ENCODE peak calls at places on chromosome 1, in eight cellular contexts. One of them, this sample, is unnamed.

GRCh38 chr1:91596474-91596873 is 95.8 kb downstream of the CDC7 start:
- DNase-seq in mesendoderm: no peak
- DNase-seq in IMR-90: peak
- DNase-seq in Karpas-422: no peak
- DNase-seq in fibroblast of lung: no peak
- DNase-seq in endothelial cell of umbilical vein: no peak
- DNase-seq in H1: no peak
- DNase-seq in GM23248: peak
- DNase-seq in this sample: no peak

GRCh38 chr1:181541458-181541857 is 58.1 kb downstream of the CACNA1E start:
- DNase-seq in mesendoderm: no peak
- DNase-seq in endothelial cell of umbilical vein: no peak
- DNase-seq in fibroblast of lung: no peak
- DNase-seq in Karpas-422: no peak
- DNase-seq in H1: no peak
- DNase-seq in IMR-90: no peak
- DNase-seq in GM23248: no peak
- DNase-seq in this sample: no peak

GRCh38 chr1:114345930-114346479 is 165.0 kb downstream of the TRIM33 start:
- DNase-seq in H1: no peak
- DNase-seq in fibroblast of lung: peak
- DNase-seq in Karpas-422: no peak
- DNase-seq in mesendoderm: peak
- DNase-seq in GM23248: peak
- DNase-seq in IMR-90: no peak
- DNase-seq in endothelial cell of umbilical vein: peak
- DNase-seq in this sample: no peak

GRCh38 chr1:108848802-108849201 is 8.1 kb downstream of the AKNAD1 start:
- DNase-seq in IMR-90: no peak
- DNase-seq in GM23248: no peak
- DNase-seq in H1: no peak
- DNase-seq in fibroblast of lung: no peak
- DNase-seq in mesendoderm: no peak
- DNase-seq in Karpas-422: no peak
- DNase-seq in endothelial cell of umbilical vein: no peak
- DNase-seq in this sample: no peak

GRCh38 chr1:206050655-206051235 is 2.2 kb upstream of the RHEX start:
- DNase-seq in Karpas-422: peak
- DNase-seq in mesendoderm: no peak
- DNase-seq in H1: no peak
- DNase-seq in GM23248: no peak
- DNase-seq in fibroblast of lung: peak
- DNase-seq in endothelial cell of umbilical vein: no peak
- DNase-seq in IMR-90: peak
- DNase-seq in this sample: no peak

GRCh38 chr1:27868556-27868931 is 3.8 kb upstream of the THEMIS2 start:
- DNase-seq in Karpas-422: no peak
- DNase-seq in H1: no peak
- DNase-seq in fibroblast of lung: no peak
- DNase-seq in mesendoderm: no peak
- DNase-seq in endothelial cell of umbilical vein: no peak
- DNase-seq in IMR-90: no peak
- DNase-seq in GM23248: no peak
- DNase-seq in this sample: no peak

GRCh38 chr1:98315309-98315708 is 346.2 kb upstream of the SNX7 start:
- DNase-seq in fibroblast of lung: peak
- DNase-seq in H1: no peak
- DNase-seq in IMR-90: peak
- DNase-seq in mesendoderm: no peak
- DNase-seq in endothelial cell of umbilical vein: peak
- DNase-seq in Karpas-422: no peak
- DNase-seq in GM23248: peak
- DNase-seq in this sample: peak

GRCh38 chr1:8211620-8212442 is 106.1 kb upstream of the SLC45A1 start:
- DNase-seq in IMR-90: peak
- DNase-seq in fibroblast of lung: peak
- DNase-seq in H1: no peak
- DNase-seq in GM23248: peak
- DNase-seq in Karpas-422: no peak
- DNase-seq in mesendoderm: peak
- DNase-seq in endothelial cell of umbilical vein: peak
- DNase-seq in this sample: peak

GRCh38 chr1:158289722-158290570 is at the start of gene CD1C:
- DNase-seq in IMR-90: no peak
- DNase-seq in endothelial cell of umbilical vein: no peak
- DNase-seq in Karpas-422: peak
- DNase-seq in H1: no peak
- DNase-seq in fibroblast of lung: no peak
- DNase-seq in GM23248: no peak
- DNase-seq in mesendoderm: no peak
- DNase-seq in this sample: no peak

GRCh38 chr1:3858231-3858981 is 1.1 kb downstream of the DFFB start:
- DNase-seq in mesendoderm: peak
- DNase-seq in Karpas-422: peak
- DNase-seq in endothelial cell of umbilical vein: peak
- DNase-seq in GM23248: peak
- DNase-seq in H1: no peak
- DNase-seq in fibroblast of lung: peak
- DNase-seq in IMR-90: peak
- DNase-seq in this sample: peak

GRCh38 chr1:159870704-159871103 is 8.2 kb upstream of the VSIG8 start:
- DNase-seq in H1: no peak
- DNase-seq in Karpas-422: no peak
- DNase-seq in fibroblast of lung: no peak
- DNase-seq in IMR-90: no peak
- DNase-seq in GM23248: no peak
- DNase-seq in mesendoderm: no peak
- DNase-seq in endothelial cell of umbilical vein: no peak
- DNase-seq in this sample: no peak

GRCh38 chr1:89889336-89889640 is 68.5 kb downstream of the LRRC8D start:
- DNase-seq in endothelial cell of umbilical vein: no peak
- DNase-seq in fibroblast of lung: peak
- DNase-seq in mesendoderm: no peak
- DNase-seq in Karpas-422: no peak
- DNase-seq in IMR-90: peak
- DNase-seq in H1: no peak
- DNase-seq in GM23248: no peak
- DNase-seq in this sample: peak
- H3K9ac ChIP-seq in endothelial cell of umbilical vein: no peak
- H3K9ac ChIP-seq in fibroblast of lung: no peak
- H3K9ac ChIP-seq in mesendoderm: no peak
- H3K9ac ChIP-seq in Karpas-422: no peak
- H3K9ac ChIP-seq in IMR-90: no peak
- H3K9ac ChIP-seq in H1: no peak
- H3K9ac ChIP-seq in GM23248: no peak
- H3K9ac ChIP-seq in this sample: no peak

GRCh38 chr1:111202366-111202706 is 1.9 kb upstream of the DENND2D start:
- DNase-seq in H1: no peak
- DNase-seq in IMR-90: no peak
- DNase-seq in mesendoderm: no peak
- DNase-seq in GM23248: no peak
- DNase-seq in Karpas-422: peak
- DNase-seq in endothelial cell of umbilical vein: no peak
- DNase-seq in fibroblast of lung: no peak
- DNase-seq in this sample: no peak

GRCh38 chr1:111204923-111205723 is 4.7 kb upstream of the DENND2D start:
- DNase-seq in Karpas-422: peak
- DNase-seq in mesendoderm: no peak
- DNase-seq in endothelial cell of umbilical vein: no peak
- DNase-seq in IMR-90: no peak
- DNase-seq in fibroblast of lung: no peak
- DNase-seq in GM23248: no peak
- DNase-seq in H1: no peak
- DNase-seq in this sample: no peak

GRCh38 chr1:111204211-111204883 is 3.9 kb upstream of the DENND2D start:
- DNase-seq in endothelial cell of umbilical vein: no peak
- DNase-seq in mesendoderm: no peak
- DNase-seq in IMR-90: no peak
- DNase-seq in H1: no peak
- DNase-seq in fibroblast of lung: no peak
- DNase-seq in GM23248: peak
- DNase-seq in Karpas-422: peak
- DNase-seq in this sample: no peak

GRCh38 chr1:111202707-111203623 is 2.5 kb upstream of the DENND2D start:
- DNase-seq in GM23248: no peak
- DNase-seq in fibroblast of lung: no peak
- DNase-seq in endothelial cell of umbilical vein: no peak
- DNase-seq in IMR-90: no peak
- DNase-seq in Karpas-422: peak
- DNase-seq in H1: no peak
- DNase-seq in mesendoderm: peak
- DNase-seq in this sample: no peak

DNA sequence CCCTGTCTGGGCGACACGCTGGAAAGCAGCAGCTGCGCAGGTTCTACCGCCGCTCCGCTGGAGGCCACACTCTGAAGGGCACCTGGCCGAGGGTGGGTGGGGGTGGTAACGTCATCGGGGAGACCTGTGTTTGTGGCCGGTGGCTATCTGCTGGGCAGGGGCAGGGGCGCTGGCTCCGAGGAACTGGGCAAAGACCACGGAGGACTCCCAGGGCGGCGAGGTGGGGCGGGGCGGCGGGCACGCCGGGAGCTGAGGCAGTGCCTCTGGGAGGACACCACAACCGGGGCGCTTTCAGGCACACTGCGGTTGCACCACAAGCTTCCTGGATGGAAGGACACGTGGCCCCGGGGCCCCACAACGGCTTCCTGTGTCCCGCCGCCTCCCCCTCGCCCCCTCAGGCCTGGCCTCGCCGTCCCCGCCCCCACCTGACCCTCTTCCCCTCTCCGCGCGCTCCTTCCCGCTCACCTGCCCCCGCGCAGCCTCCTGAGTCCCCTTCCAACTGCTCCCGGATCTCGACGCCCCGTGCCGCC is 3.3 kb upstream of the DENND2D start:
- DNase-seq in Karpas-422: peak
- DNase-seq in IMR-90: no peak
- DNase-seq in H1: no peak
- DNase-seq in mesendoderm: no peak
- DNase-seq in GM23248: peak
- DNase-seq in fibroblast of lung: peak
- DNase-seq in endothelial cell of umbilical vein: no peak
- DNase-seq in this sample: peak
- H3K27ac ChIP-seq in Karpas-422: peak
- H3K27ac ChIP-seq in IMR-90: no peak
- H3K27ac ChIP-seq in H1: no peak
- H3K27ac ChIP-seq in mesendoderm: no peak
- H3K27ac ChIP-seq in GM23248: no peak
- H3K27ac ChIP-seq in fibroblast of lung: no peak
- H3K27ac ChIP-seq in endothelial cell of umbilical vein: no peak
- H3K27ac ChIP-seq in this sample: no peak

GRCh38 chr1:202624781-202625108 is 85.5 kb downstream of the SYT2 start:
- DNase-seq in H1: no peak
- DNase-seq in mesendoderm: peak
- DNase-seq in endothelial cell of umbilical vein: peak
- DNase-seq in IMR-90: peak
- DNase-seq in fibroblast of lung: peak
- DNase-seq in GM23248: no peak
- DNase-seq in Karpas-422: no peak
- DNase-seq in this sample: peak

GRCh38 chr1:202621446-202621845 is 88.8 kb downstream of the SYT2 start:
- DNase-seq in fibroblast of lung: no peak
- DNase-seq in IMR-90: no peak
- DNase-seq in H1: no peak
- DNase-seq in endothelial cell of umbilical vein: no peak
- DNase-seq in GM23248: no peak
- DNase-seq in Karpas-422: no peak
- DNase-seq in mesendoderm: no peak
- DNase-seq in this sample: no peak

GRCh38 chr1:202624088-202624780 is 86.0 kb downstream of the SYT2 start:
- DNase-seq in Karpas-422: no peak
- DNase-seq in GM23248: no peak
- DNase-seq in endothelial cell of umbilical vein: no peak
- DNase-seq in H1: no peak
- DNase-seq in IMR-90: no peak
- DNase-seq in mesendoderm: no peak
- DNase-seq in fibroblast of lung: no peak
- DNase-seq in this sample: no peak

GRCh38 chr1:202622388-202622787 is 87.9 kb downstream of the SYT2 start:
- DNase-seq in fibroblast of lung: no peak
- DNase-seq in H1: no peak
- DNase-seq in endothelial cell of umbilical vein: no peak
- DNase-seq in Karpas-422: no peak
- DNase-seq in GM23248: no peak
- DNase-seq in mesendoderm: no peak
- DNase-seq in IMR-90: no peak
- DNase-seq in this sample: no peak

DNA sequence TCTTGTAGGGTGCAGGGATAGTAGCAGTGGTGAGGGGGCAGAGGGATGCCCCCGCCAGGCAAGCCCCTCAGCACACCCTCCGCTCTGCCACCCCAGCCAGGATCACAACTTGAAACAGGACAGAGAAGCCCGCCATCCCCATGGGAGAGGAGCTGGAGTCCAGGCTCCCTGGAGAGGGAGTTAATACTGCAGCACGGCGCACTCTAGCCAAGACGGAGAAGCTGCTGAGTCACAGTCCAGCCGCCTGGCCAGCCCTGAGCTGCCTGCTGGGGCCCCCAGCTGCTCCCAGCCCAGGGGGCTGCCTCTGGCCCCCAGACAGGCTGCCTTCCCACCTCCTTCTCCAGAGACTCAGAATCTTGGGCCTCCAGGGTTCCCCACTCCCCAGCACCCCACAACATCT is 87.2 kb downstream of the SYT2 start:
- DNase-seq in GM23248: peak
- DNase-seq in endothelial cell of umbilical vein: no peak
- DNase-seq in H1: no peak
- DNase-seq in IMR-90: peak
- DNase-seq in Karpas-422: no peak
- DNase-seq in fibroblast of lung: peak
- DNase-seq in mesendoderm: no peak
- DNase-seq in this sample: peak
- H3K9ac ChIP-seq in GM23248: no peak
- H3K9ac ChIP-seq in endothelial cell of umbilical vein: no peak
- H3K9ac ChIP-seq in H1: no peak
- H3K9ac ChIP-seq in IMR-90: peak
- H3K9ac ChIP-seq in Karpas-422: no peak
- H3K9ac ChIP-seq in fibroblast of lung: no peak
- H3K9ac ChIP-seq in mesendoderm: no peak
- H3K9ac ChIP-seq in this sample: no peak

DNA sequence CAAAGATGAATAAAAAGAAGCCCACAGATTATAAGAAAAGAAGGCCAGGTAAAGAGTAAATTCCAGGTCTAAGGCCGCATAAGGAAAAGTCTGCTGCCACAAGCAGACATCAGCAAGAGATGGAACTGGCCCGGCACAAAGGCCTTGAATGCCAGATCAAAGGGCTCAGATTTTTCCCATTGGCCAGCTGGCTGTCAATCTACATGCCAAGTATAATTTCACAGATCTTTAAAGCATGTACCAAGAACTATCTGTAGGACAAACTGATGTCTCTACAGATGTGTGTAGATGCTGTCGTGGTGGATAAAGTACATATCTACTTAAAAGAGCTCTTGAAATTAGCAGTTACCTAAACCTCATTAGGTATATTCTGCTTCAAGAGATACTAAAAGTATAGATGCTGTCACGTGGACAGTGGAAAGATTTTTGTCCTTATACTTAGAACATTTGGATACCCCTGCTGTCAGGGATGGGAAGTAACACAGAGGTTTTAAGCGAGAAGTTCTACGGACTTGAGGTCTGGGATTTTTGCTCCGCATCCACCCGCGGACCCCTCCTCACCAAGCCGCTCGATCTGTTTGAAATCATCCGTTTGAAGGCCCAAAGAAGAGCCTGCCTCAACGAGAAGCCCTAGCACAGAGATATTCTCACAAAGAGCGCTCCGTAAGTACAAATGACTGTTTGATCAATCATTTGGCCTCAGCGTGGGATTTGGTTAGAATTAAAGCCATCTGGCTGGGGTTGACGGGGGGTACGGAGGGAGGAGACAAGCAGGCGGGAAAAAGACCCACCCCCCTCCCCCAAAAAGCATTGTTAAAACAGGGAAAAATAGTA is 10.0 kb downstream of the GLIS1 start:
- DNase-seq in endothelial cell of umbilical vein: no peak
- DNase-seq in mesendoderm: no peak
- DNase-seq in GM23248: no peak
- DNase-seq in IMR-90: no peak
- DNase-seq in Karpas-422: no peak
- DNase-seq in fibroblast of lung: no peak
- DNase-seq in H1: no peak
- DNase-seq in this sample: no peak
- H3K27ac ChIP-seq in endothelial cell of umbilical vein: no peak
- H3K27ac ChIP-seq in mesendoderm: no peak
- H3K27ac ChIP-seq in GM23248: no peak
- H3K27ac ChIP-seq in IMR-90: no peak
- H3K27ac ChIP-seq in Karpas-422: no peak
- H3K27ac ChIP-seq in fibroblast of lung: no peak
- H3K27ac ChIP-seq in H1: no peak
- H3K27ac ChIP-seq in this sample: no peak